ENCODE peak calls at places on chromosomes 1 and 21, in nine cellular contexts. E is fibroblast of lung, Y is ovary, M is activated B cell treated with CpG ODN at 0.5 μM for 24 hours, O is HL-60, H is astrocyte, S is A549, J is HFFc6, R is left ventricle myocardium inferior. D is an unnamed sample.

GRCh38 chr1:166933137-166933536 is 42.2 kb downstream of the ILDR2 start:
- DNase-seq in M (no peak), R (no peak), H (no peak), Y (no peak), S (no peak), E (no peak), J (no peak), O (no peak), D (no peak)

GRCh38 chr1:112358061-112358770 is 37.8 kb upstream of the CTTNBP2NL start:
- DNase-seq in S (no peak), O (no peak), J (no peak), R (no peak), M (no peak), E (peak), Y (no peak), H (peak), D (no peak)

GRCh38 chr1:84164156-84164555 is 20.1 kb downstream of the PRKACB start:
- DNase-seq in Y (no peak), H (no peak), J (no peak), M (no peak), R (no peak), E (peak), O (no peak), S (no peak), D (no peak)

GRCh38 chr1:152933196-152933595 is 13.8 kb upstream of the SPRR5 start:
- DNase-seq in E (no peak), M (no peak), J (no peak), H (no peak), Y (no peak), R (no peak), O (no peak), S (no peak), D (no peak)

GRCh38 chr1:86296305-86297205 is 99.6 kb downstream of the ODF2L start:
- DNase-seq in O (no peak), Y (no peak), M (no peak), R (no peak), J (no peak), S (no peak), E (no peak), H (no peak), D (no peak)

GRCh38 chr1:155184835-155185782 is 11.5 kb downstream of the TRIM46 start:
- DNase-seq in R (peak), Y (no peak), H (no peak), E (no peak), S (no peak), J (no peak), O (no peak), M (peak), D (peak)

GRCh38 chr1:190226006-190226405 is 251.7 kb downstream of the BRINP3 start:
- DNase-seq in E (no peak), Y (no peak), O (no peak), M (no peak), J (no peak), H (no peak), R (no peak), S (no peak), D (no peak)

GRCh38 chr1:161766102-161766981 is at the start of gene ATF6:
- DNase-seq in J (peak), S (peak), Y (peak), H (peak), E (peak), O (peak), M (peak), R (peak), D (peak)

GRCh38 chr1:115815694-115816093 is 25.2 kb downstream of the NHLH2 start:
- DNase-seq in E (no peak), R (no peak), O (no peak), Y (no peak), H (no peak), J (no peak), S (no peak), M (no peak), D (no peak)

GRCh38 chr1:16927711-16928485 is 6.2 kb downstream of the CROCC start:
- DNase-seq in J (no peak), E (no peak), O (no peak), H (no peak), R (no peak), Y (no peak), S (no peak), M (no peak), D (no peak)

GRCh38 chr1:40877681-40878080 is 15.5 kb upstream of the CITED4 start:
- DNase-seq in H (peak), O (no peak), S (no peak), J (peak), Y (no peak), R (peak), E (peak), M (no peak), D (peak)
- TF ChIP-seq CTCF in H (no peak), O (no peak), S (no peak), J (no peak), Y (no peak), R (no peak), E (no peak), M (no peak), D (no peak)

GRCh38 chr1:42846257-42847110 is at the start of gene ZNF691:
- DNase-seq in E (peak), O (peak), Y (peak), S (peak), J (peak), M (peak), R (peak), H (peak), D (peak)
- TF ChIP-seq CTCF in E (peak), O (peak), Y (peak), S (no peak), J (peak), M (no peak), R (peak), H (peak), D (peak)

GRCh38 chr1:22639286-22639685 is 2.9 kb downstream of the C1QA start:
- DNase-seq in Y (no peak), E (peak), R (peak), S (no peak), H (peak), J (peak), M (no peak), O (no peak), D (no peak)
- TF ChIP-seq CTCF in Y (no peak), E (no peak), R (no peak), S (no peak), H (peak), J (peak), M (no peak), O (no peak), D (no peak)

GRCh38 chr1:164785841-164786534 is 227.0 kb downstream of the PBX1 start:
- DNase-seq in Y (peak), J (no peak), H (peak), O (no peak), R (no peak), M (no peak), E (no peak), S (no peak), D (no peak)

GRCh38 chr1:164783778-164784555 is 225.0 kb downstream of the PBX1 start:
- DNase-seq in H (no peak), R (peak), E (no peak), J (no peak), S (no peak), Y (no peak), O (no peak), M (no peak), D (no peak)

GRCh38 chr1:164786980-164787833 is 228.2 kb downstream of the PBX1 start:
- DNase-seq in E (peak), M (peak), R (peak), O (peak), J (peak), Y (peak), S (peak), H (peak), D (peak)

GRCh38 chr1:164787834-164788231 is 228.8 kb downstream of the PBX1 start:
- DNase-seq in O (no peak), R (no peak), H (no peak), E (no peak), S (no peak), J (no peak), Y (no peak), M (no peak), D (no peak)

GRCh38 chr1:164784960-164785359 is 226.0 kb downstream of the PBX1 start:
- DNase-seq in S (no peak), H (no peak), O (no peak), M (no peak), R (no peak), Y (no peak), E (no peak), J (no peak), D (no peak)
- TF ChIP-seq CTCF in S (no peak), H (no peak), O (no peak), M (no peak), R (no peak), Y (no peak), E (no peak), J (no peak), D (no peak)

GRCh38 chr1:92784639-92785500 is at the start of gene EVI5:
- DNase-seq in R (peak), O (peak), J (peak), S (peak), M (peak), Y (peak), H (peak), E (peak), D (peak)
- TF ChIP-seq CTCF in R (no peak), O (peak), J (no peak), S (no peak), M (no peak), Y (no peak), H (no peak), E (no peak), D (peak)

DNA sequence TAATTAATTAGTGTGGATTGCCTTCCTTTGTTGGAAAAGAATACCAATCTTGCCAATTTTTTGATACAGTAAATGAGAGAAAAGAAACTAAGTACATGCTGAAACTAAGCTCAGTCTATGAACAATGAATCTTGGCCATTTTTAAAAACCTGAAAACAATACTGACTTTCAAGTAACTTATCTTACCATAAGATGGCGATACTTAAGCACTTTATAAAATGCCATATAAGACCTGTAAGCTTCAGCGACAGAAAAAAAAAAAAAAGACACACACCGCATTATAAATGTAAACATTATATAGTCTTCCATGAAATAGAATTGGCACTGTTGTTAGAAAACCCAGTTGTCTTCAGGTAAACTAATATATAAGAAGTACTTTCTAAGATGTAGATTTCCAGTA is 3.0 kb downstream of the OLFM3 start:
- DNase-seq in J (no peak), R (no peak), O (no peak), E (no peak), M (no peak), H (no peak), S (no peak), Y (no peak), D (no peak)
- TF ChIP-seq CTCF in J (no peak), R (no peak), O (no peak), E (no peak), M (no peak), H (no peak), S (no peak), Y (no peak), D (no peak)

GRCh38 chr1:111223126-111223443 is 4.4 kb upstream of the CHI3L2 start:
- DNase-seq in M (no peak), S (no peak), R (no peak), E (no peak), O (no peak), Y (no peak), J (no peak), H (no peak), D (no peak)
- TF ChIP-seq CTCF in M (no peak), S (no peak), R (no peak), E (no peak), O (no peak), Y (peak), J (no peak), H (no peak), D (no peak)

GRCh38 chr21:17610862-17611261 is 1.8 kb downstream of the BTG3 start:
- DNase-seq in J (no peak), E (no peak), Y (no peak), O (no peak), M (no peak), H (no peak), S (no peak), R (no peak), D (no peak)

GRCh38 chr21:17612565-17613241 is at the start of gene BTG3:
- DNase-seq in J (peak), H (peak), Y (peak), O (peak), M (peak), R (peak), S (peak), E (peak), D (peak)

GRCh38 chr21:17612023-17612564 is 607 bp downstream of the BTG3 start:
- DNase-seq in E (peak), O (no peak), S (no peak), J (peak), Y (peak), R (peak), M (no peak), H (peak), D (peak)

GRCh38 chr21:17611414-17612022 is 1.2 kb downstream of the BTG3 start:
- DNase-seq in O (peak), M (peak), S (peak), R (peak), H (peak), E (peak), Y (peak), J (peak), D (peak)

DNA sequence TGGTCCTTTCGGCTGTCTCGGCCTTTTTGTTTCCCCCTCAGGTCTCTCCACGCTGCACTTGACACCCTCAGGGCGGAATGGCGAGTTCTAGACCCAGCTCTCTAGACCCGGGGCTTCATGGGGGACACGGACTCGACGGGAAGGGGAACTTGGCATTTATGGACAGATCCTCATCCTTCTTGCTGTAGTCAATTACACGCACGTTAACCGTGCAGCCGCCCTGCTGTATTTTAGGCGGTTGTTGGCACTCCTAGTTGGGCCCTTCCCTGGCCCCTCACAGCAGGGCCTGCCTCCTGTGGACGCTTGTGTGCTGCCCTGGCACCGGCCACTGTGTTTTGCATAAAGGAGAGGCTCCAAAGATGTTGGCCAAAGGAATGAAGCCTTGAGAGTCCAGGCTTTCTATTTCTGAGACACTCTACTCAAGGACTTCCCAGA is 558 bp upstream of the BTG3 start:
- DNase-seq in S (no peak), H (no peak), E (peak), M (no peak), J (no peak), R (no peak), O (no peak), Y (peak), D (no peak)
- TF ChIP-seq CTCF in S (no peak), H (no peak), E (no peak), M (no peak), J (no peak), R (no peak), O (no peak), Y (no peak), D (no peak)

DNA sequence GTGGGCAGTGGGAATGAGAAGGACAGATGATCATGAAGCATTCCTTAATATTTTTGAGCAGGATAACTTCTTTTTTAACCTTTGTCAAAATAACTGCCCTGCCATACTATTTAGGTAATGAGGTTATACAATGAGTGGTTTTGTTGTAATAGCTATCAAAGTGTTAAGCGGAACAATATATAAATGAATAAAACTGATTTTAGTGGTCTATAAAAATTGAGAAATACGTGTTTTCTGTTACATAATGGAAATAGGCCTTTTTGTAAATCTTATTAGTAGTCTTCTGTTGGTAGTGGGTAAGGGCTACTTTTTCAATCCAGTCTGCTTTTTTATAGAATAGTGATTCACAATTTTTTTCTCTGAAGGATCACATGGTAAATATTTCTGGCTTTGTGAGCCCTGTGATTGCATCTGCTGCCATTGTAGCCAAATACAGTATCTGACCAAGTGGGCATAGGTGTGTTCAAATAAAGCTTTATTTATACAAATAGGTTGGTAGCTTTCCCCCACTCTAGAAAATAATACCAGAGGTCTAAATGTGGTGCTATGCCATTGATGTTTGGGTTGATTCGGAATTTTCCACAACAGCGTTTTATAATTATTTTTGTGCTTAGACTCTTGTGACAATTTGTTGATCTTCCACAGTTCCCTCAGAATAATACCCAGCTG is 4.3 kb downstream of the NEK7 start:
- DNase-seq in J (no peak), H (no peak), R (no peak), O (no peak), E (no peak), Y (no peak), M (no peak), S (no peak), D (no peak)
- TF ChIP-seq CTCF in J (no peak), H (no peak), R (no peak), O (no peak), E (no peak), Y (no peak), M (no peak), S (no peak), D (no peak)